ENCODE peak calls at places on chromosomes 12 and 14, in six cellular contexts. V, D, E, J, M and T are unnamed samples.

GRCh38 chr14:59343585-59343984 is 121.6 kb downstream of the GPR135 start:
- DNase-seq in V (no peak), D (no peak), E (no peak), J (no peak), M (no peak), T (no peak)

GRCh38 chr12:76929499-76929898 is 50.7 kb upstream of the CSRP2 start:
- DNase-seq in V (no peak), D (no peak), E (no peak), J (no peak), M (no peak), T (no peak)

GRCh38 chr14:71803539-71804260 is 128.5 kb upstream of the RGS6 start:
- DNase-seq in V (no peak), D (peak), E (no peak), J (peak), M (no peak), T (no peak)

GRCh38 chr14:24803933-24804494 is 170.0 kb upstream of the GZMB start:
- DNase-seq in V (no peak), D (no peak), E (no peak), J (no peak), M (no peak), T (no peak)

GRCh38 chr12:122029620-122030426 is 8.1 kb downstream of the BCL7A start:
- DNase-seq in V (no peak), D (no peak), E (no peak), J (no peak), M (no peak), T (no peak)

GRCh38 chr12:119683413-119683812 is 15.5 kb downstream of the PRKAB1 start:
- DNase-seq in V (no peak), D (peak), E (no peak), J (no peak), M (no peak), T (no peak)

GRCh38 chr12:2345902-2346301 is 293.1 kb downstream of the CACNA1C start:
- DNase-seq in V (no peak), D (no peak), E (no peak), J (no peak), M (no peak), T (no peak)

GRCh38 chr14:31619440-31619839 is 58.2 kb downstream of the NUBPL start:
- DNase-seq in V (no peak), D (no peak), E (no peak), J (no peak), M (no peak), T (no peak)

GRCh38 chr12:54452628-54453027 is 20.8 kb downstream of the GTSF1 start:
- DNase-seq in V (no peak), D (no peak), E (no peak), J (no peak), M (no peak), T (no peak)

GRCh38 chr12:44286821-44287220 is 450.9 kb downstream of the TMEM117 start:
- DNase-seq in V (no peak), D (no peak), E (no peak), J (no peak), M (no peak), T (no peak)

GRCh38 chr12:52316701-52317100 is 4.5 kb downstream of the KRT83 start:
- DNase-seq in V (no peak), D (no peak), E (no peak), J (no peak), M (no peak), T (no peak)

GRCh38 chr14:99840265-99840664 is 47.1 kb downstream of the EML1 start:
- DNase-seq in V (no peak), D (no peak), E (no peak), J (no peak), M (no peak), T (no peak)

GRCh38 chr14:79333198-79333546 is 878.1 kb downstream of the DIO2 start:
- DNase-seq in V (no peak), D (peak), E (no peak), J (no peak), M (no peak), T (no peak)

GRCh38 chr12:81330480-81330879 is 252.6 kb downstream of the ACSS3 start:
- DNase-seq in V (no peak), D (no peak), E (no peak), J (no peak), M (no peak), T (no peak)

GRCh38 chr12:95802482-95803264 is 12.1 kb upstream of the NTN4 start:
- DNase-seq in V (no peak), D (peak), E (no peak), J (peak), M (no peak), T (no peak)

GRCh38 chr12:27486986-27487385 is 37.0 kb upstream of the PPFIBP1 start:
- DNase-seq in V (no peak), D (no peak), E (no peak), J (no peak), M (no peak), T (no peak)

GRCh38 chr12:27493260-27493935 is 30.6 kb upstream of the PPFIBP1 start:
- DNase-seq in V (no peak), D (no peak), E (no peak), J (no peak), M (no peak), T (no peak)

GRCh38 chr12:27488479-27488878 is 35.5 kb upstream of the PPFIBP1 start:
- DNase-seq in V (no peak), D (no peak), E (no peak), J (no peak), M (no peak), T (no peak)

GRCh38 chr12:27491226-27491625 is 32.8 kb upstream of the PPFIBP1 start:
- DNase-seq in V (no peak), D (no peak), E (no peak), J (no peak), M (no peak), T (no peak)
- H2AFZ ChIP-seq in V (no peak), D (no peak), E (no peak), J (no peak), M (no peak), T (no peak)

GRCh38 chr12:124369055-124369900 is 74.4 kb downstream of the RFLNA start:
- DNase-seq in V (no peak), D (peak), E (peak), J (no peak), M (no peak), T (no peak)
- H3K4me2 ChIP-seq in V (no peak), D (peak), E (peak), J (no peak), M (no peak), T (no peak)

DNA sequence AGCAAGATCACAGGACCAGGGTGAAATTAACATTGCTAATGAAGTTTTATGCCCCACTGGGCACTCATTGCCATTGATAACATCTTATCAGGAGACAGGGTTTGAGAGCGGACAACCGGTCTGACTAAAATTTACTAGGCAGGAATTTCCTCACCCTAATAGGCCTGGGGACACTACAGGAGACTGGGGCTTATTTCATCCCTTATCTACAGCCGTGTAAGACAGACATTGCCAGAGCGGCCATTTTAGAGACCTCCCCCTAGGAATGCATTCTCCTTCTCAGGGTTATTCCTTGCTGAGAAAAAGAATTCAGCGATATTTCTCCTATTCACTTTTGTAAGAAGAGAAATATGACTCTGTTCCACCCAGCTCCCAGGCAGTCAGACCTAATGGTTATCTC is 8.3 kb downstream of the OR4K17 start:
- DNase-seq in V (no peak), D (no peak), E (no peak), J (no peak), M (no peak), T (no peak)
- H2AFZ ChIP-seq in V (no peak), D (no peak), E (no peak), J (no peak), M (no peak), T (no peak)

DNA sequence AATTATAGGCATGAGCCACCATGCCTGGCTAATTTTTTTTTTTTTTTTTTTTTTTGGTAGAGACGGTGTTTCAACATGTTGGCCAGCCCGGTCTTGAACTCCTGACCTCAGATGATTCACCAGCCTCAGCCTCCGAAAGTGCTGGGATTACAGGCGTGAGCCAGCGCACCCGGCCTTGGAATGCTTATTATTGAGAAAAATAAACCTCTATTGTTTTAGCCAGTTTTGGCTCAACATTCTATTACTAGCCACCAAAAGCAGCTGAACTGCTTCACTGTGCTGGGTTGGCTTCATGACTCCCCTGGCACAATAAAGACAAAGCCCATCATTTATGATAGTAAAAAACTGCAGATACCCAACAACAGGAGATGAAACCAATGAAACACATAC is 93.5 kb upstream of the CEP83 start:
- DNase-seq in V (no peak), D (peak), E (no peak), J (peak), M (no peak), T (no peak)
- H3K4me2 ChIP-seq in V (no peak), D (peak), E (no peak), J (peak), M (no peak), T (no peak)

GRCh38 chr14:95536036-95536577 is 1.3 kb downstream of the GLRX5 start:
- DNase-seq in V (no peak), D (no peak), E (no peak), J (no peak), M (no peak), T (no peak)

GRCh38 chr14:95535226-95536021 is 574 bp downstream of the GLRX5 start:
- DNase-seq in V (no peak), D (no peak), E (peak), J (no peak), M (no peak), T (no peak)

GRCh38 chr14:95533391-95533821 is 1.4 kb upstream of the GLRX5 start:
- DNase-seq in V (no peak), D (peak), E (peak), J (no peak), M (no peak), T (no peak)

GRCh38 chr14:95533822-95534221 is 1.0 kb upstream of the GLRX5 start:
- DNase-seq in V (no peak), D (no peak), E (no peak), J (no peak), M (no peak), T (no peak)

DNA sequence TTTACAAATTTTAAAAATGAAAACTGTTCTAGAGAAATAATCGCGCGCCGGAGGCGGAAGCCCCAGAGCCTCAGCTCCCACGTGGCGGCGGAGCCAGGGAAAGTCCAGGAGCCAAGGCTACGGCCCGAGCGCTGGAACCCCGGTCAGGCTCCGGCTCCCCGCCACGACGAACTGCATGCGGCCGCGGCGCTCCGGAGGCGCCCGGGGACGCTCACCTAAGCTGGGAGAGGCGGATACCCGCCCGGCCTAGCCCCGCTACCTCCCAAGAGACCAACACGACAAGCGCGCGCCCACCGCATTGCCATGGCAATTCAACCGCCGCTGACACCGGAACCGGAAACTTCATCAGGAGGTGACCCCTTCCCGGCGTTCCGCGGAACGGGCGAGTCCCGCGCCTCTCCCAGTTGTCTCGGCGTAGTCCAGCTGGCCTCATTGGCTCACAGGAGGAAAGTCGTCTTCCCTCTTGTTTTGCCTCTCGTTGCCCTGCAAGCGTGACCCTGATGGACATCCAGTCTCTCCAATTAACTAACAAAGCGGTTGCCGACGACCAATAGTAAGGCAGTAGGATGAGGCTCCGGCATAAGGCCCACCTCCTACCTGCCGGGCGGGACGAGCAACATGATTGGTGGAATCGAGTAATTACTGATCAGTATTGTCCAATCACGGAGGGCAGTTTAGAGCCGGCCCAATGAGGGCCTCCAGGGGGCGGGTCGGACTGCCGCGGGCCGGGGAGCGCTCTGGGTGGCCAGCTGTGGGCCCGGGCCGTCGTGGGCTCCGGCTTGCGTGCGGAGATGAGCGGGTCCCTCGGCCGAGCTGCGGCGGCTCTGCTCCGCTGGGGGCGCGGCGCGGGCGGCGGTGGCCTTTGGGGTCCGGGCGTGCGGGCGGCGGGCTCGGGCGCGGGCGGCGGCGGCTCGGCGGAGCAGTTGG is at the start of gene GLRX5:
- DNase-seq in V (peak), D (peak), E (peak), J (peak), M (peak), T (peak)
- H2AFZ ChIP-seq in V (peak), D (peak), E (peak), J (no peak), M (no peak), T (peak)

DNA sequence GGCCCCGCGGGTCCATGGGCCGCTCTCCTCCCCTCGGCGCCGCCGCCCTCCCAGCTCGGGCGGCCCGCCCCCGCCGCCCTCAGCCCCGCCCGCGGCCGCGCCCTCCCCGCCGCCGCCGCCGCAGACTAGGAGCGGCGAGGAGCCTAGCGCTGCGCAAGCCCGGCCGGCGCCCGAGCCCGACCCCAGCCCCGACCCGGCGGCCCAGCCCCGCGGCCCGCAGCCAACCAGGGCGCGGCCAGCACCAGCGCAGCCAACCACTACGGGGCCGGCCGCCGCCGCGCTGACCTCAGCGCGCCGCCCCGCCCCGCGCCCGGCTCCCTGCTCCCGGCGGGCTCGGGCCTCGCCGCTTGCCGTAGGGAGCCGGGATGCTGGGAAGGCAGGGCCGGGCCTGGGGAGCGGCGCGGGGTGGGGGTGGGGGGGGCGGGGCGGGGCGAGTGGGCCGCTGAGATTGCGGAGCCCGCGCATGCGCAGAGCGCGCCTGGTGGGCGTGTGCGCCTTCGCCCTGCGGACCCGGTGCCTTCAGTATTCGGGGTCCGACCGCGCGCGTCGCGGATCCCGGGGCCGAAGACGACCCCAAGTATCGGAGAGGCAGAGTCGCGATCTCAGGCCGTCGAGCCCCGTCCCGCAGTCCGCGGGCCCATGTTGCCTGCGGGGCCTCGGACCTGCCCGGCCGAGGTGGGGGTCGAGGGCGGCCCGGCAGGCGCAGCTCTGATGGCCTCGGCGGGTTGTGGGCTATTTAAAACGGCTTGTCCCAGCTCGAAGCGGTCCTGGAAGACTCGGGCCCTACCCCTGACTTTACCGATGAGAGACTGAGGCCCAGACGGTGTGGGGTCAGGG is at the start of gene CDC42BPB:
- DNase-seq in V (no peak), D (peak), E (peak), J (peak), M (peak), T (peak)
- H3K4me2 ChIP-seq in V (peak), D (peak), E (peak), J (peak), M (peak), T (peak)

GRCh38 chr12:62227091-62227490 is 33.1 kb upstream of the USP15 start:
- DNase-seq in V (no peak), D (no peak), E (no peak), J (no peak), M (no peak), T (no peak)
- H2AFZ ChIP-seq in V (no peak), D (no peak), E (no peak), J (no peak), M (no peak), T (no peak)

DNA sequence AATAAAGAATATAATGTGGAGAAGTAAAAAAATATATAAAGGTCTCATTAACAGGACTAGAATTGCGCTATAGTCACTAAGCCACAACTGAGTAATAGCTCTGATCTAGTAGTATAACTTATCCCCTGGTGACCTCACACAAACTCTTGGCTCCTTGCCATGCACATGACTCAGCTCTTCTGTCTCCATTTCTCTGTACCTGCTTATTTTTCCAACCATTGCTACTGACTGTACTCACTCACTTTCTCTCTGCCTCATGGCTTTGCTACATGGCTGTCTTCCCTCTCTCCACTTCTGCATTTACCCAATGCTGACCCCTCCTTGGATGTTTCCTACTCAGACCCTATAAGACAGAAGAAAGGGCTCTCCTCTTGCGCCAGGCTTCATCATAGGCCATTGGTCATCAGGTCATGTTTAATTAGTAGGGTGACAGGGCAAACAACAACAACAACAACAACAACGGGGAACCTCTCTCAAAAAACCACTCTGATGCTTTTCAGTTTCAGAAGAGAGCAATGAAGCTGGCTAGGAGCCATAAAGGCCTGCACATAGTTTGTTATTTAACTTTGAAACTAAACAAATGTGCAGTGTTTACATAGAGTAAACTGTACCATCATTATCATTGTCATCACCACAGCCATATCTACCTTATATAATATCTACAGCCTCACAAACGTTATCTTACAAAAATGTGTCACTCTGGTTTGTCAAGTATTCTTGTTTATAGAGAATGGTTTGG is 25.6 kb upstream of the KRAS start:
- DNase-seq in V (no peak), D (peak), E (peak), J (peak), M (no peak), T (peak)
- H3K4me2 ChIP-seq in V (no peak), D (peak), E (peak), J (peak), M (no peak), T (no peak)

GRCh38 chr14:102539544-102540309 is 30.2 kb upstream of the ANKRD9 start:
- DNase-seq in V (no peak), D (peak), E (peak), J (no peak), M (no peak), T (no peak)

GRCh38 chr14:102541771-102542170 is 32.2 kb upstream of the ANKRD9 start:
- DNase-seq in V (no peak), D (no peak), E (peak), J (no peak), M (peak), T (no peak)

GRCh38 chr14:102538598-102539543 is 29.3 kb upstream of the ANKRD9 start:
- DNase-seq in V (no peak), D (no peak), E (peak), J (no peak), M (no peak), T (no peak)

GRCh38 chr14:102537981-102538597 is 28.5 kb upstream of the ANKRD9 start:
- DNase-seq in V (no peak), D (no peak), E (peak), J (no peak), M (no peak), T (no peak)

GRCh38 chr14:102540310-102541028 is 30.9 kb upstream of the ANKRD9 start:
- DNase-seq in V (no peak), D (no peak), E (peak), J (no peak), M (no peak), T (no peak)
- H2AFZ ChIP-seq in V (no peak), D (peak), E (no peak), J (no peak), M (no peak), T (no peak)